ENCODE peak calls at places on chromosomes 13 and 19, in eight cellular contexts. K, X, U, M, C, A, T and W are unnamed samples.

GRCh38 chr19:3969435-3970312 is 1.2 kb downstream of the DAPK3 start:
- DNase-seq in K (no peak), U (peak), A (peak), X (no peak), C (peak), M (peak), T (no peak), W (no peak)

GRCh38 chr13:33462109-33462508 is 176.6 kb upstream of the STARD13 start:
- DNase-seq in K (no peak), A (no peak), T (no peak), U (no peak), M (no peak), X (no peak), C (no peak), W (no peak)

GRCh38 chr19:32816555-32817099 is 52.9 kb downstream of the SLC7A9 start:
- DNase-seq in A (no peak), X (peak), U (no peak), M (no peak), C (no peak), K (no peak), T (no peak), W (no peak)

GRCh38 chr13:91889641-91890040 is 491.2 kb downstream of the GPC5 start:
- DNase-seq in U (no peak), A (no peak), T (no peak), K (no peak), M (no peak), X (no peak), C (no peak), W (no peak)

GRCh38 chr19:18785179-18786124 is 5.7 kb downstream of the COMP start:
- DNase-seq in K (peak), U (no peak), M (peak), X (peak), C (peak), T (peak), A (peak), W (no peak)

GRCh38 chr19:15563325-15563794 is 51.7 kb upstream of the CYP4F8 start:
- DNase-seq in T (no peak), C (peak), X (peak), M (peak), A (peak), K (peak), U (no peak), W (no peak)

GRCh38 chr13:89457977-89458376 is 1786.8 kb downstream of the SLITRK5 start:
- DNase-seq in K (no peak), U (peak), X (no peak), C (peak), M (no peak), A (no peak), T (no peak), W (no peak)

GRCh38 chr19:29104605-29105241 is 108.2 kb downstream of the UQCRFS1 start:
- DNase-seq in M (no peak), U (no peak), C (no peak), X (no peak), K (no peak), A (no peak), T (no peak), W (no peak)

GRCh38 chr13:74144269-74144668 is 10.1 kb upstream of the KLF12 start:
- DNase-seq in C (no peak), A (no peak), U (no peak), K (no peak), M (no peak), X (no peak), T (no peak), W (no peak)

GRCh38 chr13:41645313-41645712 is 188.0 kb downstream of the RGCC start:
- DNase-seq in T (no peak), C (peak), A (peak), M (no peak), K (no peak), U (peak), X (no peak), W (no peak)

GRCh38 chr13:42924290-42924803 is 67.7 kb downstream of the EPSTI1 start:
- DNase-seq in M (no peak), U (no peak), C (no peak), K (no peak), T (no peak), X (no peak), A (no peak), W (no peak)

GRCh38 chr19:4807188-4807587 is 15.7 kb downstream of the FEM1A start:
- DNase-seq in M (no peak), C (no peak), T (no peak), U (no peak), A (no peak), K (peak), X (no peak), W (no peak)

GRCh38 chr13:23516190-23516589 is 54.0 kb upstream of the TNFRSF19 start:
- DNase-seq in K (no peak), T (no peak), A (no peak), U (no peak), C (peak), X (no peak), M (no peak), W (no peak)

GRCh38 chr13:87872813-87873212 is 201.6 kb downstream of the SLITRK5 start:
- DNase-seq in K (no peak), M (no peak), X (no peak), T (no peak), U (no peak), C (no peak), A (no peak), W (no peak)

GRCh38 chr19:46067691-46068090 is 26.9 kb upstream of the IGFL4 start:
- DNase-seq in X (no peak), U (no peak), K (no peak), A (no peak), M (no peak), T (no peak), C (no peak), W (no peak)

GRCh38 chr19:23470873-23471555 is 75.7 kb upstream of the ZNF91 start:
- DNase-seq in M (no peak), T (no peak), K (no peak), A (no peak), U (no peak), C (no peak), X (no peak), W (no peak)

GRCh38 chr13:42547615-42548014 is 26.3 kb upstream of the TNFSF11 start:
- DNase-seq in A (no peak), M (no peak), T (no peak), K (no peak), X (no peak), C (no peak), U (no peak), W (no peak)

GRCh38 chr19:42283248-42284065 is 14.4 kb downstream of the CIC start:
- DNase-seq in A (peak), K (peak), X (peak), C (peak), U (peak), T (peak), M (peak), W (peak)

GRCh38 chr13:97944396-97945029 is 9.0 kb upstream of the IPO5 start:
- DNase-seq in X (no peak), A (no peak), K (no peak), C (peak), T (no peak), M (no peak), U (no peak), W (no peak)

GRCh38 chr19:51600940-51601575 is 29.1 kb downstream of the SIGLEC5 start:
- DNase-seq in M (no peak), X (no peak), T (no peak), K (no peak), U (no peak), A (no peak), C (peak), W (no peak)

DNA sequence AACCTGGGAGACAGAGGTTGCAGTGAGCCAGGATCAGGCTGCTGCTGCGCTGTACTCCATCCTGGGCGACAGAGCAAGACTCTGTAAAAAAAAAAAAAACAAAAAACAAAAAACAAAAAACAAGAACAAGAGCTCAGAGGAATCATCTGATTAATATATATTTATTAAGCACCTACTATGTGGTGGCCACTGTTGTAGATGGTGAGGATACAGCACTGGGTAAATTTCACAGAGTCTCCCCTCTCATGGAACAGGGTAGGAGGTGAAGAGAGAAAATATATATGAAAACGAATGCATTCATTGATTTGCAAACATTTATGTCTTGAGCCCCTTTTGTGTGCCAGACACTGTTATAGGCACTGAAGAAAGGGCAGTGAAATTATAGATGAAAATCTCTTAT is 5.9 kb upstream of the SERTAD1 start:
- DNase-seq in U (no peak), K (no peak), A (no peak), X (no peak), T (no peak), C (no peak), M (no peak), W (no peak)
- H3K27ac ChIP-seq in U (no peak), K (peak), A (no peak), X (no peak), T (no peak), C (peak), M (peak), W (no peak)

GRCh38 chr13:51364404-51365008 is 25.0 kb downstream of the SERPINE3 start:
- DNase-seq in A (no peak), T (no peak), K (no peak), X (no peak), C (peak), M (no peak), U (peak), W (no peak)
- H3K27ac ChIP-seq in A (no peak), T (no peak), K (no peak), X (no peak), C (no peak), M (no peak), U (no peak), W (no peak)

GRCh38 chr13:111219306-111219705 is 101.1 kb upstream of the TEX29 start:
- DNase-seq in U (peak), X (peak), A (peak), K (no peak), C (peak), T (no peak), M (no peak), W (no peak)
- H3K27ac ChIP-seq in U (peak), X (peak), A (no peak), K (peak), C (no peak), T (no peak), M (no peak), W (peak)

GRCh38 chr19:12939908-12940533 is 1.6 kb downstream of the CALR start:
- DNase-seq in K (no peak), U (no peak), T (no peak), A (no peak), C (no peak), M (no peak), X (no peak), W (no peak)
- H3K27ac ChIP-seq in K (no peak), U (peak), T (peak), A (no peak), C (peak), M (peak), X (no peak), W (peak)

GRCh38 chr13:113883314-113883811 is 19.5 kb upstream of the GAS6 start:
- DNase-seq in M (peak), T (no peak), U (no peak), C (no peak), X (peak), A (no peak), K (no peak), W (no peak)

GRCh38 chr13:113880651-113881611 is 17.1 kb upstream of the GAS6 start:
- DNase-seq in M (no peak), X (peak), K (no peak), U (no peak), T (no peak), C (no peak), A (no peak), W (no peak)

GRCh38 chr13:113882716-113883115 is 18.8 kb upstream of the GAS6 start:
- DNase-seq in T (no peak), A (no peak), M (no peak), X (peak), K (no peak), C (no peak), U (no peak), W (no peak)

GRCh38 chr13:113882266-113882627 is 18.4 kb upstream of the GAS6 start:
- DNase-seq in X (peak), K (no peak), M (no peak), A (no peak), C (no peak), U (no peak), T (no peak), W (no peak)

GRCh38 chr13:113881614-113882265 is 17.9 kb upstream of the GAS6 start:
- DNase-seq in C (no peak), M (no peak), K (no peak), U (no peak), T (no peak), X (peak), A (peak), W (no peak)
- H3K27ac ChIP-seq in C (peak), M (no peak), K (peak), U (no peak), T (no peak), X (peak), A (peak), W (no peak)